ENCODE peak calls at places on chromosomes 7 and 10, in seven cellular contexts. Q, L, F, O, E, G and W are unnamed samples.

GRCh38 chr7:115145512-115145911 is 223.6 kb downstream of the MDFIC start:
- DNase-seq in Q (no peak), L (no peak), F (no peak), O (no peak), E (no peak), G (no peak), W (peak)

GRCh38 chr7:38824948-38825347 is 84.0 kb downstream of the VPS41 start:
- DNase-seq in Q (no peak), L (no peak), F (no peak), O (no peak), E (no peak), G (no peak), W (no peak)

GRCh38 chr7:159065151-159065550 is 79.5 kb downstream of the VIPR2 start:
- DNase-seq in Q (no peak), L (no peak), F (no peak), O (no peak), E (no peak), G (no peak), W (no peak)

GRCh38 chr7:153835104-153835503 is 217.1 kb upstream of the DPP6 start:
- DNase-seq in Q (no peak), L (no peak), F (no peak), O (no peak), E (peak), G (no peak), W (no peak)

GRCh38 chr10:7435674-7436073 is 24.8 kb upstream of the SFMBT2 start:
- DNase-seq in Q (no peak), L (no peak), F (no peak), O (no peak), E (no peak), G (no peak), W (no peak)

GRCh38 chr7:99422091-99422624 is 13.4 kb downstream of the BUD31 start:
- DNase-seq in Q (no peak), L (no peak), F (no peak), O (no peak), E (peak), G (no peak), W (no peak)

GRCh38 chr10:4154317-4154716 is 369.3 kb upstream of the KLF6 start:
- DNase-seq in Q (no peak), L (no peak), F (no peak), O (no peak), E (no peak), G (no peak), W (no peak)

GRCh38 chr7:105205592-105206211 is 183.0 kb downstream of the SRPK2 start:
- DNase-seq in Q (peak), L (no peak), F (no peak), O (no peak), E (no peak), G (no peak), W (no peak)

GRCh38 chr7:47478017-47478344 is 103.9 kb downstream of the TNS3 start:
- DNase-seq in Q (no peak), L (no peak), F (no peak), O (no peak), E (no peak), G (peak), W (no peak)

GRCh38 chr10:6410830-6411229 is 169.2 kb downstream of the PRKCQ start:
- DNase-seq in Q (no peak), L (no peak), F (no peak), O (no peak), E (no peak), G (no peak), W (no peak)

GRCh38 chr10:3473271-3473670 is 300.7 kb upstream of the PITRM1 start:
- DNase-seq in Q (no peak), L (no peak), F (no peak), O (no peak), E (no peak), G (no peak), W (no peak)

GRCh38 chr10:17375936-17376584 is 78.3 kb downstream of the ST8SIA6 start:
- DNase-seq in Q (peak), L (no peak), F (no peak), O (peak), E (no peak), G (no peak), W (no peak)

GRCh38 chr10:69558559-69558958 is 14.7 kb downstream of the NEUROG3 start:
- DNase-seq in Q (no peak), L (no peak), F (no peak), O (no peak), E (no peak), G (no peak), W (no peak)

GRCh38 chr10:59108886-59109288 is 67.6 kb upstream of the PHYHIPL start:
- DNase-seq in Q (no peak), L (no peak), F (no peak), O (no peak), E (no peak), G (no peak), W (no peak)

GRCh38 chr7:75614390-75614789 is 122.3 kb downstream of the SPDYE5 start:
- DNase-seq in Q (no peak), L (no peak), F (no peak), O (no peak), E (no peak), G (no peak), W (no peak)

GRCh38 chr10:11325817-11326216 is 285.6 kb downstream of the USP6NL start:
- DNase-seq in Q (no peak), L (no peak), F (no peak), O (no peak), E (no peak), G (no peak), W (peak)

GRCh38 chr7:2802504-2803341 is 41.4 kb downstream of the GNA12 start:
- DNase-seq in Q (no peak), L (no peak), F (no peak), O (no peak), E (peak), G (no peak), W (peak)

GRCh38 chr7:133070562-133070961 is 11.3 kb downstream of the CHCHD3 start:
- DNase-seq in Q (no peak), L (no peak), F (no peak), O (no peak), E (no peak), G (no peak), W (no peak)

GRCh38 chr7:16647435-16647960 is 1.5 kb downstream of the BZW2 start:
- DNase-seq in Q (no peak), L (no peak), F (no peak), O (no peak), E (no peak), G (no peak), W (no peak)

GRCh38 chr10:92800122-92800521 is 48.2 kb upstream of the EXOC6 start:
- DNase-seq in Q (no peak), L (no peak), F (no peak), O (no peak), E (no peak), G (no peak), W (no peak)

GRCh38 chr10:92045641-92046106 is 122.1 kb downstream of the BTAF1 start:
- DNase-seq in Q (no peak), L (no peak), F (no peak), O (no peak), E (no peak), G (no peak), W (no peak)

GRCh38 chr7:123435080-123435700 is 99.2 kb downstream of the IQUB start:
- DNase-seq in Q (no peak), L (no peak), F (no peak), O (no peak), E (no peak), G (no peak), W (no peak)

GRCh38 chr7:1569016-1569415 is 816 bp downstream of the PSMG3 start:
- DNase-seq in Q (no peak), L (no peak), F (no peak), O (no peak), E (no peak), G (no peak), W (no peak)

GRCh38 chr7:129786179-129786514 is 166.6 kb downstream of the UBE2H start:
- DNase-seq in Q (no peak), L (no peak), F (no peak), O (no peak), E (no peak), G (no peak), W (no peak)

GRCh38 chr7:116952640-116953371 is 495 bp upstream of the ST7 start:
- DNase-seq in Q (no peak), L (no peak), F (peak), O (no peak), E (peak), G (peak), W (peak)

GRCh38 chr10:76885815-76886214 is 751.8 kb downstream of the KCNMA1 start:
- DNase-seq in Q (no peak), L (no peak), F (no peak), O (no peak), E (peak), G (no peak), W (no peak)

GRCh38 chr10:119401671-119402395 is 140.7 kb downstream of the RGS10 start:
- DNase-seq in Q (no peak), L (no peak), F (peak), O (no peak), E (no peak), G (no peak), W (peak)

GRCh38 chr10:4130685-4131084 is 345.7 kb upstream of the KLF6 start:
- DNase-seq in Q (no peak), L (no peak), F (no peak), O (no peak), E (no peak), G (no peak), W (no peak)

GRCh38 chr7:44327981-44328380 is 2.6 kb upstream of the CAMK2B start:
- DNase-seq in Q (no peak), L (no peak), F (no peak), O (no peak), E (no peak), G (no peak), W (no peak)

GRCh38 chr10:12590682-12591642 is 241.6 kb downstream of the CAMK1D start:
- DNase-seq in Q (no peak), L (no peak), F (no peak), O (no peak), E (no peak), G (no peak), W (no peak)

GRCh38 chr10:114933588-114933987 is 4.4 kb upstream of the TRUB1 start:
- DNase-seq in Q (no peak), L (no peak), F (no peak), O (no peak), E (no peak), G (no peak), W (no peak)